ENCODE peak calls at places on chromosomes 4 and X, in six cellular contexts. Y is neuronal stem cell, R is IMR-90, N is mesenchymal stem cell, I is H9, E is H1. H is an unnamed sample.
A peak's percentile ranks its signal among the peaks of the same experiment; 100 is the strongest.

GRCh38 chr4:126386512-126386911 is 1071.8 kb downstream of the FAT4 start:
- DNase-seq in Y (no peak), R (no peak), N (no peak), I (no peak), E (no peak), H (no peak)

GRCh38 chrX:152895121-152895520 is 2.7 kb upstream of the ZNF185 start:
- DNase-seq in Y (no peak), R (no peak), N (no peak), I (no peak), E (no peak), H (no peak)

GRCh38 chr4:113686950-113687718 is 74.4 kb downstream of the CAMK2D start:
- DNase-seq in Y (no peak), R (peak; percentile 55), N (no peak), I (no peak), E (no peak), H (no peak)

GRCh38 chrX:45584717-45585116 is 384.0 kb upstream of the DIPK2B start:
- DNase-seq in Y (no peak), R (peak; percentile 0), N (no peak), I (no peak), E (no peak), H (no peak)

GRCh38 chrX:111352424-111352823 is 59.6 kb downstream of the DCX start:
- DNase-seq in Y (no peak), R (no peak), N (peak; percentile 80), I (no peak), E (no peak), H (no peak)

GRCh38 chrX:85024044-85024443 is 20.4 kb downstream of the APOOL start:
- DNase-seq in Y (no peak), R (peak; percentile 13), N (no peak), I (no peak), E (no peak), H (no peak)

GRCh38 chrX:150692296-150692695 is 900 bp upstream of the MTMR1 start:
- DNase-seq in Y (no peak), R (no peak), N (no peak), I (no peak), E (no peak), H (no peak)

GRCh38 chr4:126341927-126342326 is 1027.2 kb downstream of the FAT4 start:
- DNase-seq in Y (no peak), R (no peak), N (no peak), I (no peak), E (no peak), H (no peak)

GRCh38 chr4:3249681-3250437 is 900 bp downstream of the MSANTD1 start:
- DNase-seq in Y (no peak), R (no peak), N (no peak), I (no peak), E (no peak), H (no peak)

GRCh38 chr4:140300271-140300970 is 73.0 kb upstream of the SCOC start:
- DNase-seq in Y (no peak), R (peak; percentile 87), N (peak; percentile 69), I (peak; percentile 2), E (peak; percentile 40), H (peak; percentile 26)

GRCh38 chr4:41318839-41319530 is 62.3 kb downstream of the UCHL1 start:
- DNase-seq in Y (no peak), R (no peak), N (peak; percentile 61), I (no peak), E (no peak), H (peak; percentile 91)
- H3K4me1 ChIP-seq in Y (peaks cover 3% of the 10 kb centered on the region), R (no peaks in the 10 kb centered on the region), N (no peaks in the 10 kb centered on the region), I (no peaks in the 10 kb centered on the region), E (no peaks in the 10 kb centered on the region), H (peaks cover 14% of the 10 kb centered on the region)

GRCh38 chr4:185171373-185172071 is 28.5 kb downstream of the SLC25A4 start:
- DNase-seq in Y (no peak), R (no peak), N (no peak), I (no peak), E (no peak), H (no peak)
- H2BK120ac ChIP-seq in Y (no peak overlapping the region), R (no peak overlapping the region), N (no peak overlapping the region), I (no peak overlapping the region), E (no peak overlapping the region), H (no peak overlapping the region)

GRCh38 chr4:4339504-4340085 is 47.3 kb upstream of the NSG1 start:
- DNase-seq in Y (no peak), R (peak; percentile 13), N (no peak), I (no peak), E (no peak), H (no peak)

GRCh38 chr4:4338632-4339031 is 48.3 kb upstream of the NSG1 start:
- DNase-seq in Y (no peak), R (no peak), N (no peak), I (no peak), E (no peak), H (no peak)

GRCh38 chr4:4344915-4345527 is 41.9 kb upstream of the NSG1 start:
- DNase-seq in Y (no peak), R (no peak), N (no peak), I (no peak), E (no peak), H (no peak)

GRCh38 chr4:4343038-4343437 is 43.9 kb upstream of the NSG1 start:
- DNase-seq in Y (no peak), R (no peak), N (no peak), I (no peak), E (no peak), H (no peak)

GRCh38 chr4:4341861-4342650 is 44.8 kb upstream of the NSG1 start:
- DNase-seq in Y (no peak), R (no peak), N (no peak), I (no peak), E (no peak), H (no peak)
- H4K91ac ChIP-seq in Y (no peak overlapping the region), R (no peak overlapping the region), N (no peak overlapping the region), I (no peak overlapping the region), E (no peak overlapping the region), H (no peak overlapping the region)

DNA sequence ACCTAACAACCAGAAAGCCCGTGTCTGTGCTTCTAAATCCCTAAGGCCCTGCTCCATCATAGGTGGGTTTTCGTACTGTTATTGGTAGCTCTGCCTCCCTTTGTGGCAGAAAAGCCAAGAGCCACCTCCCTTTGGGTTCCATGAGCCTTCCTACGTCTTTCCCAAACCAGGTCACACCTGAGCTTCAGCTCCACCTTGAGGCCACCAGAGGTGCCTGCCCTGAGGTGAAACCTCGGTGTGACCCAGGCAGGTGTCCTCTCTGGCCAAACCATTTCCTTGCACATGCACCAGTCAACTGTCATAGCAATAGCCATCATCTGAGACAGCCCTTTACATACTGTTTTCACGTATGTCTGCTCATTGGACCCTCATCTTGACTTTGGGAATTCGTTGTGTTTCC is 188.0 kb upstream of the RBPJ start:
- DNase-seq in Y (no peak), R (no peak), N (no peak), I (peak; percentile 57), E (no peak), H (no peak)
- H3K4me1 ChIP-seq in Y (no peaks in the 10 kb centered on the region), R (no peaks in the 10 kb centered on the region), N (no peaks in the 10 kb centered on the region), I (no peaks in the 10 kb centered on the region), E (no peaks in the 10 kb centered on the region), H (no peaks in the 10 kb centered on the region)

GRCh38 chr4:13627606-13628301 is at the start of gene BOD1L1:
- DNase-seq in Y (peak; percentile 82), R (peak; percentile 89), N (peak; percentile 92), I (peak; percentile 91), E (peak; percentile 89), H (peak; percentile 87)
- H2BK120ac ChIP-seq in Y (no peak within 1 kb of the TSS), R (peak within 1 kb of the TSS; percentile 62), N (peak within 1 kb of the TSS; percentile 98), I (no peak within 1 kb of the TSS), E (no peak within 1 kb of the TSS), H (peak within 1 kb of the TSS; percentile 93)

GRCh38 chr4:7847206-7847605 is 92.5 kb downstream of the AFAP1 start:
- DNase-seq in Y (no peak), R (no peak), N (no peak), I (no peak), E (no peak), H (peak; percentile 51)
- H4K91ac ChIP-seq in Y (no peak overlapping the region), R (peak overlapping the region; percentile 72), N (no peak overlapping the region), I (no peak overlapping the region), E (no peak overlapping the region), H (no peak overlapping the region)

GRCh38 chr4:7457201-7458065 is 22.7 kb upstream of the PSAPL1 start:
- DNase-seq in Y (no peak), R (no peak), N (no peak), I (no peak), E (no peak), H (no peak)

GRCh38 chr4:7459471-7459870 is 24.7 kb upstream of the PSAPL1 start:
- DNase-seq in Y (no peak), R (no peak), N (no peak), I (no peak), E (no peak), H (no peak)

GRCh38 chr4:7458477-7458876 is 23.7 kb upstream of the PSAPL1 start:
- DNase-seq in Y (no peak), R (no peak), N (no peak), I (no peak), E (no peak), H (no peak)

GRCh38 chr4:7460591-7460990 is 25.9 kb upstream of the PSAPL1 start:
- DNase-seq in Y (no peak), R (peak; percentile 7), N (no peak), I (no peak), E (no peak), H (no peak)

GRCh38 chr4:7458066-7458425 is 23.3 kb upstream of the PSAPL1 start:
- DNase-seq in Y (no peak), R (no peak), N (no peak), I (no peak), E (no peak), H (no peak)
- H3K4me1 ChIP-seq in Y (no peaks in the 10 kb centered on the region), R (no peaks in the 10 kb centered on the region), N (peaks cover 12% of the 10 kb centered on the region), I (no peaks in the 10 kb centered on the region), E (peaks cover 7% of the 10 kb centered on the region), H (no peaks in the 10 kb centered on the region)